ENCODE peak calls at places on chromosomes 7 and 10, in ten cellular contexts. G is endothelial cell; E is GM12878; D is NCI-H345; U is T-helper 1 cell; N is hypothalamus; V is H7; Z is colonic mucosa; R is mammary epithelial cell; L is stimulated activated CD4-positive, alpha-beta T cell treated with anti-CD3 and anti-CD28 coated beads, Interleukin-15, amount 100 ng/mL, for 48 hours. Q is an unnamed sample.

GRCh38 chr7:11261470-11261869 is 287.8 kb downstream of the PHF14 start:
- DNase-seq in V (no peak), Z (no peak), N (no peak), U (no peak), E (no peak), L (no peak), R (peak), G (no peak), D (peak), Q (no peak)

GRCh38 chr7:24907311-24907886 is 72.6 kb downstream of the OSBPL3 start:
- DNase-seq in Z (no peak), U (no peak), V (no peak), E (peak), L (peak), G (no peak), N (no peak), D (no peak), R (peak), Q (no peak)

GRCh38 chr10:120741415-120741814 is 109.7 kb upstream of the WDR11 start:
- DNase-seq in D (peak), Z (no peak), G (no peak), E (no peak), U (no peak), R (peak), V (no peak), N (no peak), L (no peak), Q (no peak)

GRCh38 chr10:78730754-78731153 is 338.0 kb upstream of the ZMIZ1 start:
- DNase-seq in D (no peak), N (no peak), G (no peak), V (no peak), Z (no peak), L (no peak), E (no peak), R (no peak), U (no peak), Q (no peak)

GRCh38 chr7:149126662-149127321 is 668 bp upstream of the ZNF425 start:
- DNase-seq in V (no peak), D (peak), U (no peak), R (peak), G (peak), L (peak), E (no peak), N (peak), Z (peak), Q (peak)

GRCh38 chr10:131888186-131888604 is 12.6 kb upstream of the PPP2R2D start:
- DNase-seq in R (peak), L (no peak), Z (no peak), E (no peak), G (no peak), U (no peak), N (no peak), V (no peak), D (no peak), Q (no peak)

GRCh38 chr7:29345590-29345989 is 151.0 kb downstream of the CHN2 start:
- DNase-seq in Z (peak), D (peak), V (peak), N (peak), U (no peak), G (peak), L (no peak), R (peak), E (no peak), Q (no peak)

GRCh38 chr7:157973971-157974677 is 613.5 kb downstream of the PTPRN2 start:
- DNase-seq in N (no peak), Z (no peak), D (no peak), E (no peak), L (no peak), U (no peak), V (no peak), G (no peak), R (no peak), Q (no peak)

GRCh38 chr7:107372298-107372697 is 97.6 kb upstream of the GPR22 start:
- DNase-seq in N (no peak), Z (no peak), G (no peak), R (peak), L (no peak), D (no peak), E (no peak), V (no peak), U (no peak), Q (no peak)

GRCh38 chr10:123284022-123284421 is 129.8 kb downstream of the BUB3 start:
- DNase-seq in V (peak), E (no peak), L (no peak), D (no peak), G (no peak), U (no peak), R (peak), N (no peak), Z (no peak), Q (no peak)

GRCh38 chr7:69448071-69448470 is 150.2 kb upstream of the AUTS2 start:
- DNase-seq in R (no peak), N (no peak), D (no peak), L (no peak), G (no peak), E (no peak), Z (no peak), U (no peak), V (no peak), Q (no peak)

GRCh38 chr7:22758576-22758975 is 31.6 kb downstream of the IL6 start:
- DNase-seq in R (no peak), D (no peak), Z (no peak), L (no peak), V (no peak), E (no peak), U (no peak), G (no peak), N (no peak), Q (no peak)

GRCh38 chr7:105006367-105007139 is 7.5 kb upstream of the KMT2E start:
- DNase-seq in U (no peak), Z (peak), N (no peak), G (no peak), R (peak), E (no peak), L (no peak), V (no peak), D (no peak), Q (no peak)

GRCh38 chr7:77331938-77332695 is 84.0 kb downstream of the GSAP start:
- DNase-seq in G (peak), R (peak), Z (peak), E (peak), V (peak), L (peak), U (no peak), D (peak), N (peak), Q (peak)

GRCh38 chr7:41058986-41059741 is 643.7 kb downstream of the INHBA start:
- DNase-seq in E (no peak), R (peak), N (no peak), G (no peak), U (no peak), Z (peak), D (no peak), V (peak), L (no peak), Q (no peak)

GRCh38 chr7:39741942-39742623 is 118.7 kb downstream of the RALA start:
- DNase-seq in G (peak), E (no peak), U (no peak), Z (peak), R (peak), D (peak), V (peak), L (peak), N (no peak), Q (no peak)

GRCh38 chr10:121899727-121900126 is 28.1 kb downstream of the ATE1 start:
- DNase-seq in N (no peak), U (no peak), L (no peak), G (no peak), E (no peak), Z (no peak), D (no peak), V (no peak), R (no peak), Q (no peak)

Q was measured in GM06990.